ENCODE peak calls at places on chromosomes 11 and 22, in six cellular contexts. B is ovary, Q is fibroblast of the aortic adventitia, X is BJ, N is left ventricle myocardium inferior, M is mucosa of descending colon. E is an unnamed sample.

GRCh38 chr11:62547691-62548281 is 1.2 kb upstream of the AHNAK start:
- DNase-seq in B (no peak), Q (no peak), X (no peak), N (peak), M (no peak), E (no peak)

GRCh38 chr11:3123761-3124733 is 41.1 kb downstream of the OSBPL5 start:
- DNase-seq in B (peak), Q (peak), X (peak), N (peak), M (peak), E (peak)

GRCh38 chr11:32561835-32562234 is 21.8 kb upstream of the EIF3M start:
- DNase-seq in B (no peak), Q (no peak), X (no peak), N (no peak), M (no peak), E (no peak)

GRCh38 chr11:72735495-72736027 is 16.6 kb downstream of the ARAP1 start:
- DNase-seq in B (no peak), Q (peak), X (no peak), N (peak), M (no peak), E (peak)

GRCh38 chr22:43543522-43544281 is 131.9 kb downstream of the MPPED1 start:
- DNase-seq in B (no peak), Q (no peak), X (no peak), N (no peak), M (no peak), E (no peak)

GRCh38 chr11:86365566-86365965 is 9.1 kb upstream of the CCDC81 start:
- DNase-seq in B (no peak), Q (peak), X (peak), N (no peak), M (no peak), E (peak)

GRCh38 chr11:72762641-72763304 is 10.6 kb upstream of the ARAP1 start:
- DNase-seq in B (no peak), Q (no peak), X (no peak), N (no peak), M (no peak), E (no peak)

GRCh38 chr22:49305215-49305965 is 522.3 kb downstream of the BRD1 start:
- DNase-seq in B (peak), Q (no peak), X (no peak), N (peak), M (no peak), E (peak)

GRCh38 chr11:13152264-13152663 is 125.3 kb upstream of the BMAL1 start:
- DNase-seq in B (no peak), Q (no peak), X (no peak), N (no peak), M (no peak), E (no peak)

GRCh38 chr11:61850687-61851086 is 22.6 kb downstream of the FADS2 start:
- DNase-seq in B (no peak), Q (no peak), X (no peak), N (no peak), M (no peak), E (no peak)

GRCh38 chr11:19905280-19905853 is 192.7 kb downstream of the NAV2 start:
- DNase-seq in B (no peak), Q (peak), X (no peak), N (no peak), M (no peak), E (peak)

GRCh38 chr22:17867160-17867785 is 93.0 kb upstream of the BID start:
- DNase-seq in B (peak), Q (no peak), X (no peak), N (peak), M (peak), E (no peak)

GRCh38 chr11:124759268-124760204 is 2.6 kb downstream of the ESAM start:
- DNase-seq in B (no peak), Q (no peak), X (no peak), N (peak), M (peak), E (no peak)
- H3K4me3 ChIP-seq in B (peak), Q (no peak), X (no peak), N (peak), M (no peak), E (no peak)

GRCh38 chr22:41832553-41833368 is at the start of gene SREBF2:
- DNase-seq in B (peak), Q (peak), X (peak), N (peak), M (peak), E (peak)
- TF ChIP-seq CTCF in B (no peak), Q (no peak), X (no peak), N (no peak), M (no peak), E (no peak)

DNA sequence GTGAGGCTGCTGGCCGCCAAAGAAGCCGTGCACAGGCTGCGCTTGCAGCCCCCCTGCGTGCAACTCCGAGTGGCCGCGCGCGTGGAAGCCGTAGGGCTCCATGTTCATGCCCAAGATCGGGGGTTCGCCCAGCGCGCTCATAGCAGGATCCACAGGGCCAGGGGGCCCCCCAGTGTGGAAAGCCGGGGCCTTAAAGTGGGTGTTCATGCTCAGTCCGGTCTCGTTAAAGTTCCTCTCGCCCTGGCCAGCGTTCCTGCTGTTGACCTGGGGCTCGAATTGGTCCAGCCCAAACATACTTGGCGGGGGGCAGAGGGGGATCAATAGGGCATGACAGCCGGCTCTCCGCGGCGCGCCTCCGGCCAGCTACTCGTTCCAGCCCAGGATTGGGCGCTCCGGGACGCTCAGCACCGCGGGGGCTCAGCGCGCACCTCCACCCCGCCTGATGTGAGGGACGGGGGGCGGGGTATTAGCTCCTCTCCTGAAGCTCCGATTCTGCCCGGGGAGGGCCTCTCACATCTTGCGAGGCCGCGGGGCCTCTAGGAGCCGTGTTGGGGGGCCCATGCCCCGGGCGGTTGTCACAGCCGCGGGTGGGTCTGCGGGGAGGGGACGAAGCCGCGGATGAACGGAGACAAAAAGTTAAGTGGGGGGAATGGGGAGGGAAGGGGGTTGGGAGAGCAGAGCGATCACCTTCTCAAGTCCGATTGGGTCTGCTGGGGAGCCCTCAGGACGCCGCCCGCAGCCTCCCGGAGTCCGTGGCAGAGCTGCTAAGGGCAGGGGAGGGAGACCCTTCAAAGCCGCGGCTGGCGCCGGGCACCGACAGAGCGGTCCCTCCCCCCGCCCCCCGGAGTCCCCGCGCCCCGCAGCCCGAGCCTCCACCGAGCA is 1.1 kb downstream of the MN1 start:
- DNase-seq in B (no peak), Q (peak), X (no peak), N (peak), M (no peak), E (no peak)
- H3K4me3 ChIP-seq in B (peak), Q (peak), X (peak), N (peak), M (peak), E (peak)

GRCh38 chr22:47586038-47586437 is 823.6 kb downstream of the TBC1D22A start:
- DNase-seq in B (no peak), Q (no peak), X (no peak), N (no peak), M (no peak), E (no peak)
- TF ChIP-seq CTCF in B (no peak), Q (no peak), X (no peak), N (no peak), M (no peak), E (no peak)

GRCh38 chr11:10480026-10480425 is 25.0 kb downstream of the AMPD3 start:
- DNase-seq in B (no peak), Q (no peak), X (no peak), N (no peak), M (no peak), E (no peak)
- H3K4me3 ChIP-seq in B (no peak), Q (no peak), X (no peak), N (no peak), M (no peak), E (no peak)

GRCh38 chr11:109798521-109798920 is 294.7 kb upstream of the ZC3H12C start:
- DNase-seq in B (no peak), Q (no peak), X (no peak), N (no peak), M (no peak), E (no peak)
- TF ChIP-seq CTCF in B (no peak), Q (no peak), X (no peak), N (no peak), M (no peak), E (no peak)

GRCh38 chr11:94934836-94935235 is 38.5 kb downstream of the CWC15 start:
- DNase-seq in B (no peak), Q (no peak), X (no peak), N (no peak), M (no peak), E (peak)

GRCh38 chr11:94939346-94939745 is 34.0 kb downstream of the CWC15 start:
- DNase-seq in B (no peak), Q (no peak), X (no peak), N (no peak), M (no peak), E (no peak)

GRCh38 chr11:94933225-94934130 is 39.9 kb downstream of the CWC15 start:
- DNase-seq in B (no peak), Q (peak), X (peak), N (peak), M (no peak), E (peak)

GRCh38 chr11:94934362-94934761 is 39.0 kb downstream of the CWC15 start:
- DNase-seq in B (no peak), Q (peak), X (no peak), N (no peak), M (no peak), E (peak)

GRCh38 chr11:94938399-94939055 is 34.8 kb downstream of the CWC15 start:
- DNase-seq in B (no peak), Q (peak), X (peak), N (peak), M (no peak), E (peak)
- H3K4me3 ChIP-seq in B (no peak), Q (no peak), X (no peak), N (no peak), M (no peak), E (no peak)

E was measured in fibroblast of mammary gland.